ENCODE peak calls at places on chromosomes 4 and X, in nine cellular contexts. D, U, M, A, F, T, H, S and G are unnamed samples.

GRCh38 chrX:39513836-39514235 is 583.9 kb downstream of the BCOR start:
- DNase-seq in F (no peak), U (no peak), A (peak), H (no peak), T (no peak), D (no peak), S (no peak), M (no peak), G (no peak)

GRCh38 chr4:154441124-154441523 is 50.5 kb downstream of the DCHS2 start:
- DNase-seq in M (no peak), S (no peak), U (no peak), F (no peak), D (no peak), T (no peak), A (no peak), H (no peak), G (no peak)

GRCh38 chr4:8045909-8046308 is 106.2 kb upstream of the AFAP1 start:
- DNase-seq in U (no peak), T (no peak), F (no peak), M (no peak), S (no peak), A (no peak), D (no peak), H (no peak), G (no peak)

GRCh38 chrX:49165901-49166881 is 3.6 kb downstream of the MAGIX start:
- DNase-seq in A (peak), U (peak), F (peak), M (peak), T (peak), S (peak), D (peak), H (peak), G (peak)

GRCh38 chrX:155112171-155112570 is 40.9 kb downstream of the BRCC3 start:
- DNase-seq in T (no peak), S (no peak), U (no peak), A (no peak), M (no peak), D (no peak), F (no peak), H (no peak), G (no peak)

GRCh38 chrX:1582686-1583437 is 8.5 kb upstream of the AKAP17A start:
- DNase-seq in T (no peak), D (no peak), H (no peak), A (peak), S (no peak), M (no peak), F (peak), U (peak), G (peak)

GRCh38 chrX:86051741-86052140 is 4.4 kb upstream of the CHM start:
- DNase-seq in S (no peak), H (no peak), T (no peak), D (no peak), U (no peak), A (no peak), M (no peak), F (no peak), G (peak)

GRCh38 chrX:109774706-109775105 is 41.6 kb upstream of the ACSL4 start:
- DNase-seq in A (peak), F (no peak), S (no peak), U (peak), D (peak), H (no peak), T (no peak), M (no peak), G (no peak)

GRCh38 chrX:427812-428725 is 41.4 kb upstream of the PPP2R3B start:
- DNase-seq in S (no peak), H (no peak), M (peak), A (peak), U (no peak), D (peak), T (no peak), F (no peak), G (peak)

GRCh38 chr4:148017801-148018200 is 285.9 kb downstream of the ARHGAP10 start:
- DNase-seq in S (no peak), F (no peak), M (no peak), D (no peak), A (no peak), H (no peak), T (no peak), U (peak), G (peak)

GRCh38 chr4:15488658-15489470 is 19.2 kb downstream of the CC2D2A start:
- DNase-seq in M (no peak), T (no peak), A (peak), S (no peak), H (no peak), F (no peak), U (peak), D (peak), G (no peak)

GRCh38 chrX:11532291-11533075 is 133.2 kb downstream of the ARHGAP6 start:
- DNase-seq in U (no peak), D (no peak), F (no peak), T (no peak), A (no peak), H (peak), M (no peak), S (no peak), G (no peak)

GRCh38 chr4:36651253-36651652 is 369.8 kb downstream of the DTHD1 start:
- DNase-seq in A (no peak), M (no peak), S (no peak), H (no peak), U (no peak), D (no peak), F (no peak), T (no peak), G (no peak)

GRCh38 chr4:155738548-155738947 is 20.3 kb upstream of the GUCY1B1 start:
- DNase-seq in S (no peak), U (peak), D (peak), T (no peak), H (no peak), A (peak), F (no peak), M (no peak), G (no peak)

GRCh38 chrX:27883468-27884092 is 75.8 kb downstream of the MAGEB10 start:
- DNase-seq in F (no peak), H (no peak), A (no peak), T (no peak), S (no peak), U (peak), M (no peak), D (no peak), G (no peak)

GRCh38 chr4:140149851-140150635 is 3.9 kb downstream of the MAML3 start:
- DNase-seq in A (peak), S (peak), D (no peak), M (peak), T (peak), U (peak), F (peak), H (peak), G (peak)

GRCh38 chr4:81509822-81510221 is 38.1 kb upstream of the RASGEF1B start:
- DNase-seq in M (no peak), S (no peak), A (no peak), U (no peak), H (no peak), F (no peak), D (no peak), T (no peak), G (no peak)

GRCh38 chrX:48890934-48891401 is 6.6 kb downstream of the TIMM17B start:
- DNase-seq in M (no peak), S (no peak), F (no peak), H (peak), A (no peak), D (no peak), T (peak), U (no peak), G (no peak)